ENCODE peak calls at places on chromosome 1, in six cellular contexts. S is GM19239, L is mammary epithelial cell, W is HT-29, M is A172, D is stomach. Z is an unnamed sample.

GRCh38 chr1:104706631-104707147 is 957.0 kb downstream of the AMY1C start:
- DNase-seq in D (no peak), W (no peak), S (no peak), L (no peak), M (peak; percentile 85), Z (peak; percentile 56)

GRCh38 chr1:170659404-170660035 is 4.4 kb upstream of the PRRX1 start:
- DNase-seq in W (no peak), S (no peak), D (no peak), L (no peak), M (no peak), Z (no peak)

GRCh38 chr1:234484991-234485739 is 6.2 kb upstream of the TARBP1 start:
- DNase-seq in L (no peak), D (no peak), W (no peak), S (no peak), M (no peak), Z (no peak)

GRCh38 chr1:15578921-15579682 is 5.7 kb downstream of the AGMAT start:
- DNase-seq in W (no peak), L (no peak), S (peak; percentile 29), M (no peak), D (no peak), Z (no peak)

GRCh38 chr1:75129660-75130311 is 4.4 kb upstream of the LHX8 start:
- DNase-seq in W (no peak), S (no peak), M (no peak), L (no peak), D (no peak), Z (no peak)

GRCh38 chr1:165153182-165153581 is 203.3 kb downstream of the LMX1A start:
- DNase-seq in L (no peak), D (no peak), S (no peak), M (no peak), W (no peak), Z (peak; percentile 57)

GRCh38 chr1:116372651-116373444 is at the start of gene ATP1A1:
- DNase-seq in W (peak; percentile 90), D (peak; percentile 99), M (peak; percentile 75), L (peak; percentile 91), S (peak; percentile 72), Z (peak; percentile 99)

GRCh38 chr1:231691618-231692259 is 65.1 kb downstream of the DISC1 start:
- DNase-seq in M (peak; percentile 28), D (no peak), L (peak; percentile 21), W (peak; percentile 31), S (no peak), Z (no peak)

GRCh38 chr1:248841702-248842395 is 3.8 kb downstream of the ZNF672 start:
- DNase-seq in M (peak; percentile 26), D (no peak), S (no peak), W (peak; percentile 42), L (peak; percentile 43), Z (peak; percentile 22)

GRCh38 chr1:201450721-201451291 is 18.2 kb downstream of the PHLDA3 start:
- DNase-seq in S (no peak), M (peak; percentile 83), W (no peak), D (no peak), L (no peak), Z (no peak)

GRCh38 chr1:23634840-23635642 is 56.6 kb upstream of the RPL11 start:
- DNase-seq in M (peak; percentile 60), L (peak; percentile 62), D (peak; percentile 62), S (peak; percentile 66), W (peak; percentile 67), Z (no peak)

GRCh38 chr1:119449964-119450363 is 35.0 kb downstream of the HSD3B2 start:
- DNase-seq in S (no peak), M (no peak), W (peak; percentile 16), L (peak; percentile 48), D (no peak), Z (no peak)

GRCh38 chr1:183580281-183580682 is 10.0 kb downstream of the NCF2 start:
- DNase-seq in M (peak; percentile 25), W (peak; percentile 46), D (no peak), L (no peak), S (peak; percentile 34), Z (peak; percentile 91)

GRCh38 chr1:229507951-229508822 is at the start of gene NUP133:
- DNase-seq in M (peak; percentile 99), L (peak; percentile 97), S (peak; percentile 76), W (peak; percentile 99), D (peak; percentile 100), Z (peak; percentile 98)

GRCh38 chr1:15993666-15994065 is 10.4 kb upstream of the SRARP start:
- DNase-seq in W (no peak), L (no peak), M (no peak), S (no peak), D (no peak), Z (no peak)

GRCh38 chr1:76697361-76697760 is 169.9 kb upstream of the ST6GALNAC5 start:
- DNase-seq in M (no peak), W (no peak), S (no peak), L (no peak), D (no peak), Z (no peak)

GRCh38 chr1:155471891-155472290 is 90.7 kb downstream of the ASH1L start:
- DNase-seq in D (no peak), S (no peak), L (no peak), W (no peak), M (no peak), Z (no peak)

GRCh38 chr1:200491097-200491496 is 81.3 kb upstream of the ZNF281 start:
- DNase-seq in L (no peak), S (no peak), W (no peak), M (no peak), D (no peak), Z (no peak)

GRCh38 chr1:109904105-109904817 is 6.4 kb upstream of the CSF1 start:
- DNase-seq in L (peak; percentile 53), D (peak; percentile 42), S (no peak), W (no peak), M (no peak), Z (peak; percentile 25)

GRCh38 chr1:198563578-198563977 is 23.1 kb upstream of the ATP6V1G3 start:
- DNase-seq in S (no peak), D (no peak), L (peak; percentile 37), W (no peak), M (peak; percentile 34), Z (no peak)

GRCh38 chr1:88433556-88433955 is 250.5 kb upstream of the PKN2 start:
- DNase-seq in S (no peak), L (peak; percentile 9), W (no peak), D (no peak), M (no peak), Z (no peak)

GRCh38 chr1:45306319-45306718 is 20.4 kb upstream of the HPDL start:
- DNase-seq in D (no peak), W (no peak), L (peak; percentile 30), M (no peak), S (no peak), Z (no peak)

GRCh38 chr1:2528016-2528415 is 1.6 kb upstream of the PANK4 start:
- DNase-seq in M (no peak), D (peak; percentile 84), S (no peak), W (no peak), L (no peak), Z (no peak)

GRCh38 chr1:183506561-183506960 is 34.3 kb downstream of the SMG7 start:
- DNase-seq in W (no peak), L (no peak), D (no peak), M (no peak), S (no peak), Z (no peak)

GRCh38 chr1:151918156-151918555 is 8.8 kb upstream of the THEM4 start:
- DNase-seq in W (no peak), S (no peak), L (no peak), D (no peak), M (no peak), Z (no peak)

GRCh38 chr1:151146072-151146415 is 387 bp downstream of the SEMA6C start:
- DNase-seq in M (no peak), S (no peak), L (no peak), W (no peak), D (no peak), Z (no peak)

GRCh38 chr1:116219651-116220434 is 108.6 kb downstream of the MAB21L3 start:
- DNase-seq in S (no peak), L (no peak), W (no peak), M (no peak), D (no peak), Z (no peak)

GRCh38 chr1:236608930-236609726 is 4.8 kb upstream of the HEATR1 start:
- DNase-seq in W (peak; percentile 73), D (peak; percentile 42), S (no peak), L (peak; percentile 38), M (peak; percentile 68), Z (peak; percentile 60)

Z was measured in NCI-H526.